ENCODE peak calls at places on chromosomes 13 and 19, in seven cellular contexts. M, A, Q, P, S, E and J are unnamed samples.

GRCh38 chr13:30865131-30866009 is 40.7 kb upstream of the MEDAG start:
- DNase-seq in S (peak), E (peak), Q (peak), A (peak), P (peak), M (peak), J (peak)

GRCh38 chr19:21568816-21569496 is 63.6 kb downstream of the ZNF429 start:
- DNase-seq in P (peak), M (peak), E (peak), S (peak), A (no peak), Q (peak), J (no peak)

GRCh38 chr13:107462501-107462900 is 752.8 kb downstream of the LIG4 start:
- DNase-seq in M (no peak), P (no peak), E (no peak), S (no peak), Q (peak), A (no peak), J (no peak)

GRCh38 chr13:92994056-92994455 is 232.6 kb upstream of the GPC6 start:
- DNase-seq in Q (peak), M (no peak), S (no peak), P (no peak), A (no peak), E (no peak), J (no peak)

GRCh38 chr13:20193142-20193923 is 595 bp upstream of the GJB2 start:
- DNase-seq in M (no peak), A (no peak), P (no peak), E (no peak), S (no peak), Q (no peak), J (no peak)

GRCh38 chr13:99416411-99417121 is 84.7 kb upstream of the TM9SF2 start:
- DNase-seq in P (no peak), A (no peak), E (no peak), S (peak), Q (no peak), M (no peak), J (peak)

GRCh38 chr13:47478985-47479384 is 522.1 kb downstream of the SUCLA2 start:
- DNase-seq in P (no peak), A (no peak), E (no peak), S (no peak), Q (no peak), M (no peak), J (no peak)

GRCh38 chr13:48728226-48728625 is 74.5 kb downstream of the CYSLTR2 start:
- DNase-seq in A (no peak), E (no peak), S (no peak), Q (no peak), P (no peak), M (no peak), J (no peak)

GRCh38 chr19:43782689-43783231 is 2.0 kb upstream of the KCNN4 start:
- DNase-seq in Q (no peak), A (no peak), M (no peak), E (peak), P (no peak), S (no peak), J (no peak)

GRCh38 chr19:1361601-1362384 is 21.9 kb upstream of the NDUFS7 start:
- DNase-seq in E (no peak), M (no peak), Q (peak), A (no peak), S (no peak), P (no peak), J (no peak)

GRCh38 chr19:5696196-5697021 is 6.3 kb downstream of the RPL36 start:
- DNase-seq in M (no peak), Q (no peak), A (no peak), S (no peak), E (no peak), P (no peak), J (peak)

GRCh38 chr13:18235756-18236527 is 945.7 kb downstream of the TUBA3C start:
- DNase-seq in Q (no peak), E (no peak), S (no peak), P (no peak), A (no peak), M (no peak), J (peak)